ENCODE peak calls at places on chromosomes 16 and 17, in seven cellular contexts. K is GM12878, V is spleen, C is transverse colon, Y is stomach, E is HCT116, T is K562. J is an unnamed sample.

GRCh38 chr16:22183901-22184614 is 21.8 kb downstream of the SDR42E2 start:
- DNase-seq in T (peak; percentile 83), C (no peak), Y (no peak), K (no peak), E (no peak), V (no peak), J (no peak)

GRCh38 chr17:1241904-1242303 is 28.3 kb upstream of the BHLHA9 start:
- DNase-seq in C (no peak), Y (no peak), T (no peak), K (no peak), V (no peak), E (no peak), J (peak; percentile 85)

GRCh38 chr17:10099051-10099571 is 99.3 kb downstream of the GAS7 start:
- DNase-seq in K (no peak), T (no peak), C (no peak), Y (no peak), E (no peak), V (no peak), J (no peak)

GRCh38 chr16:88468289-88469129 is 15.4 kb downstream of the ZFPM1 start:
- DNase-seq in V (no peak), K (no peak), E (peak; percentile 56), C (no peak), T (peak; percentile 89), Y (peak; percentile 63), J (no peak)

GRCh38 chr17:47981462-47981861 is 10.5 kb downstream of the CDK5RAP3 start:
- DNase-seq in K (no peak), E (no peak), V (no peak), C (peak; percentile 22), T (no peak), Y (no peak), J (no peak)

GRCh38 chr16:84759061-84759460 is 59.3 kb downstream of the USP10 start:
- DNase-seq in V (no peak), C (no peak), K (no peak), Y (no peak), E (no peak), T (no peak), J (peak; percentile 46)

GRCh38 chr17:27760069-27760885 is 40.1 kb downstream of the NOS2 start:
- DNase-seq in T (peak; percentile 70), Y (peak; percentile 79), C (peak; percentile 69), V (peak; percentile 91), K (no peak), E (peak; percentile 24), J (no peak)

GRCh38 chr17:76558210-76559095 is 18.6 kb downstream of the PRCD start:
- DNase-seq in T (no peak), K (no peak), V (no peak), E (no peak), C (no peak), Y (no peak), J (no peak)

GRCh38 chr17:63966646-63967265 is 6.0 kb downstream of the SCN4A start:
- DNase-seq in T (no peak), V (no peak), Y (no peak), C (no peak), E (no peak), K (peak; percentile 60), J (no peak)

GRCh38 chr17:31394544-31394943 is 3.1 kb downstream of the RAB11FIP4 start:
- DNase-seq in C (no peak), V (peak; percentile 61), Y (peak; percentile 53), T (peak; percentile 75), K (no peak), E (no peak), J (no peak)

GRCh38 chr17:31391496-31391949 is at the start of gene RAB11FIP4:
- DNase-seq in K (no peak), V (peak; percentile 77), T (peak; percentile 66), E (no peak), C (no peak), Y (peak; percentile 22), J (no peak)

GRCh38 chr17:31393749-31394146 is 2.3 kb downstream of the RAB11FIP4 start:
- DNase-seq in T (no peak), E (no peak), K (no peak), C (no peak), Y (peak; percentile 3), V (peak; percentile 11), J (no peak)

GRCh38 chr17:31392002-31392855 is 754 bp downstream of the RAB11FIP4 start:
- DNase-seq in V (peak; percentile 68), C (no peak), T (no peak), Y (peak; percentile 20), K (no peak), E (no peak), J (no peak)

GRCh38 chr17:31392856-31393748 is 1.6 kb downstream of the RAB11FIP4 start:
- DNase-seq in T (no peak), V (peak; percentile 45), E (no peak), K (no peak), C (no peak), Y (peak; percentile 10), J (no peak)
- H3K27me3 ChIP-seq in T (peaks cover 25% of the 10 kb centered on the region), V (peaks cover 21% of the 10 kb centered on the region), E (no peaks in the 10 kb centered on the region), K (peaks cover 12% of the 10 kb centered on the region), C (peaks cover 69% of the 10 kb centered on the region), Y (peaks cover 11% of the 10 kb centered on the region), J (peaks cover 70% of the 10 kb centered on the region)

GRCh38 chr17:5281814-5282638 is at the start of gene RABEP1:
- DNase-seq in E (peak; percentile 64), K (peak; percentile 46), T (peak; percentile 93), Y (peak; percentile 93), C (peak; percentile 95), V (peak; percentile 97), J (peak; percentile 97)
- TF ChIP-seq POLR2AphosphoS5 in E (peak; percentile 78), K (peak; percentile 83), T (peak; percentile 59), Y (peak; percentile 95), C (peak; percentile 94), V (peak; percentile 98), J (peak; percentile 96)

GRCh38 chr16:28273511-28273910 is 18.8 kb upstream of the SBK1 start:
- DNase-seq in E (no peak), C (no peak), V (no peak), T (no peak), K (no peak), Y (no peak), J (no peak)
- H3K27me3 ChIP-seq in E (peaks cover 3% of the 10 kb centered on the region), C (peaks cover 41% of the 10 kb centered on the region), V (no peaks in the 10 kb centered on the region), T (peaks cover 18% of the 10 kb centered on the region), K (no peaks in the 10 kb centered on the region), Y (no peaks in the 10 kb centered on the region), J (peaks cover 14% of the 10 kb centered on the region)

DNA sequence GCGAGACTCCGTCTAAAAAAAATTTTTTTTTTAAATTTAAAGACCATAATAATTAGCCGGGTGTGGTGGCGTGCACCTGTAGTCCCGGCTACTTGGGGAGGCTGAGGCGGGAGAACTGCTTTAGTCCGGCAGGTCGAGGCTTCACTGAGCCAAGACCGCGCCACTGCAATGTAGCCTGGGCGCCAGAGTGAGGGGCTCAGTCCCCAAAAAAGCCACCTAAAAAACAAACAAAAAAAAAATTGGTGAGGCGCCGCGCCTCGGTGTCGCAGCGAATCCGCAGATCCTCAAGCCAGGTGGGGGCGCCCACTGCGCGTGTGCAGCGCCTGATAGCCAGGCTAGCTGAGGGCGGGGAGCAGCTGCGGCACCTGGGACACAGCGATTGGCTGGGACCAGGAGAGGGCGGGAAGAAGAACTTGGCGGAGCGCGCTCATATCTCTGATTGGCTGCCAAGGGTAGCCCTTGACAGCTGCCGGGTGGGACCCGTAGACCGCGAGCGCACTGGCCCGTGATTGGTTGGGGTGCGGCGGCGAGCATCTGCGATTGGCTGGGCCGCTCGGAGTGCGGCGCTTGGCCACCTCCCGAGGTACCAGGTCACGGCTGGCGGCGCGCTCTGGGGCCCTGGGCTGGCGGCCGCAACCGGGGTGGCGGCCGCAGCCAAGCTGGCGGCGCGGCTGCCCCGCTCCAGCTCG is 9.0 kb upstream of the CLDN9 start:
- DNase-seq in V (peak; percentile 98), E (peak; percentile 99), Y (peak; percentile 98), K (peak; percentile 97), C (peak; percentile 98), T (peak; percentile 99), J (peak; percentile 97)
- TF ChIP-seq POLR2AphosphoS5 in V (peak; percentile 59), E (no peak), Y (peak; percentile 86), K (no peak), C (no peak), T (no peak), J (peak; percentile 23)

J was measured in sigmoid colon.